ENCODE peak calls at places on chromosomes 4 and X, in four cellular contexts. One of them, this sample, is unnamed. For H3K27me3 and H3K36me3, the result is how much of the 10 kb centered on the place peaks cover.

GRCh38 chrX:40107291-40108083 is 9.7 kb upstream of the BCOR start:
- DNase-seq in lower lobe of right lung: peak
- DNase-seq in K562: peak
- DNase-seq in tibial artery: no peak
- DNase-seq in this sample: peak

GRCh38 chrX:46582325-46582724 is 8.8 kb downstream of the CHST7 start:
- DNase-seq in lower lobe of right lung: no peak
- DNase-seq in K562: no peak
- DNase-seq in tibial artery: no peak
- DNase-seq in this sample: no peak

GRCh38 chr4:41141910-41142309 is 72.4 kb downstream of the APBB2 start:
- DNase-seq in lower lobe of right lung: no peak
- DNase-seq in K562: no peak
- DNase-seq in tibial artery: no peak
- DNase-seq in this sample: no peak

GRCh38 chrX:154329284-154329683 is 33.7 kb downstream of the TKTL1 start:
- DNase-seq in lower lobe of right lung: no peak
- DNase-seq in K562: no peak
- DNase-seq in tibial artery: no peak
- DNase-seq in this sample: no peak

GRCh38 chrX:10176121-10177003 is 19.6 kb downstream of the CLCN4 start:
- DNase-seq in lower lobe of right lung: no peak
- DNase-seq in K562: no peak
- DNase-seq in tibial artery: no peak
- DNase-seq in this sample: no peak

GRCh38 chr4:153452661-153453378 is 13.3 kb upstream of the TMEM131L start:
- DNase-seq in lower lobe of right lung: no peak
- DNase-seq in K562: no peak
- DNase-seq in tibial artery: no peak
- DNase-seq in this sample: no peak

GRCh38 chr4:138007572-138007971 is 234.6 kb downstream of the SLC7A11 start:
- DNase-seq in lower lobe of right lung: no peak
- DNase-seq in K562: no peak
- DNase-seq in tibial artery: no peak
- DNase-seq in this sample: no peak

GRCh38 chrX:107849747-107850478 is 24.2 kb downstream of the MID2 start:
- DNase-seq in lower lobe of right lung: no peak
- DNase-seq in K562: no peak
- DNase-seq in tibial artery: no peak
- DNase-seq in this sample: no peak

GRCh38 chr4:4866833-4867744 is 7.6 kb downstream of the MSX1 start:
- DNase-seq in lower lobe of right lung: no peak
- DNase-seq in K562: no peak
- DNase-seq in tibial artery: no peak
- DNase-seq in this sample: peak

GRCh38 chr4:140293979-140294378 is 79.5 kb upstream of the SCOC start:
- DNase-seq in lower lobe of right lung: no peak
- DNase-seq in K562: no peak
- DNase-seq in tibial artery: no peak
- DNase-seq in this sample: no peak

GRCh38 chrX:130105226-130105625 is 5.1 kb downstream of the ELF4 start:
- DNase-seq in lower lobe of right lung: no peak
- DNase-seq in K562: no peak
- DNase-seq in tibial artery: no peak
- DNase-seq in this sample: no peak

GRCh38 chr4:39621582-39621981 is 17.1 kb downstream of the SMIM14 start:
- DNase-seq in lower lobe of right lung: peak
- DNase-seq in K562: peak
- DNase-seq in tibial artery: peak
- DNase-seq in this sample: peak

GRCh38 chrX:46366597-46367207 is 178.5 kb downstream of the ZNF674 start:
- DNase-seq in lower lobe of right lung: no peak
- DNase-seq in K562: no peak
- DNase-seq in tibial artery: no peak
- DNase-seq in this sample: no peak

GRCh38 chr4:184453402-184454160 is 20.8 kb downstream of the IRF2 start:
- DNase-seq in lower lobe of right lung: no peak
- DNase-seq in K562: peak
- DNase-seq in tibial artery: no peak
- DNase-seq in this sample: no peak

GRCh38 chr4:130747842-130748241 is 1651.9 kb downstream of the C4orf33 start:
- DNase-seq in lower lobe of right lung: no peak
- DNase-seq in K562: no peak
- DNase-seq in tibial artery: no peak
- DNase-seq in this sample: no peak

GRCh38 chrX:11509786-11510185 is 155.9 kb downstream of the ARHGAP6 start:
- DNase-seq in lower lobe of right lung: no peak
- DNase-seq in K562: no peak
- DNase-seq in tibial artery: no peak
- DNase-seq in this sample: no peak

GRCh38 chr4:41179086-41179374 is 35.3 kb downstream of the APBB2 start:
- DNase-seq in lower lobe of right lung: no peak
- DNase-seq in K562: no peak
- DNase-seq in tibial artery: no peak
- DNase-seq in this sample: no peak

GRCh38 chrX:97267376-97267775 is 383.7 kb downstream of the RPA4 start:
- DNase-seq in lower lobe of right lung: no peak
- DNase-seq in K562: no peak
- DNase-seq in tibial artery: no peak
- DNase-seq in this sample: no peak

GRCh38 chrX:49155243-49155899 is 7.2 kb upstream of the MAGIX start:
- DNase-seq in lower lobe of right lung: no peak
- DNase-seq in K562: peak
- DNase-seq in tibial artery: peak
- DNase-seq in this sample: peak

GRCh38 chrX:108261541-108262218 is 170.1 kb downstream of the ATG4A start:
- DNase-seq in lower lobe of right lung: no peak
- DNase-seq in K562: no peak
- DNase-seq in tibial artery: no peak
- DNase-seq in this sample: no peak

GRCh38 chr4:24237709-24238108 is 346.6 kb downstream of the DHX15 start:
- DNase-seq in lower lobe of right lung: no peak
- DNase-seq in K562: no peak
- DNase-seq in tibial artery: no peak
- DNase-seq in this sample: no peak

GRCh38 chrX:111352424-111352823 is 59.6 kb downstream of the DCX start:
- DNase-seq in lower lobe of right lung: no peak
- DNase-seq in K562: no peak
- DNase-seq in tibial artery: no peak
- DNase-seq in this sample: no peak

GRCh38 chr4:123783091-123783765 is 386.6 kb downstream of the SPRY1 start:
- DNase-seq in lower lobe of right lung: no peak
- DNase-seq in K562: no peak
- DNase-seq in tibial artery: no peak
- DNase-seq in this sample: no peak

GRCh38 chrX:78950157-78950556 is 5.0 kb downstream of the P2RY10 start:
- DNase-seq in lower lobe of right lung: no peak
- DNase-seq in K562: no peak
- DNase-seq in tibial artery: no peak
- DNase-seq in this sample: no peak
- H3K27me3 ChIP-seq in lower lobe of right lung: under half
- H3K27me3 ChIP-seq in K562: under half
- H3K27me3 ChIP-seq in tibial artery: under half
- H3K27me3 ChIP-seq in this sample: under half

GRCh38 chr4:165332502-165332901 is 5.0 kb downstream of the MSMO1 start:
- DNase-seq in lower lobe of right lung: no peak
- DNase-seq in K562: no peak
- DNase-seq in tibial artery: no peak
- DNase-seq in this sample: no peak

GRCh38 chr4:165330071-165330470 is 2.6 kb downstream of the MSMO1 start:
- DNase-seq in lower lobe of right lung: no peak
- DNase-seq in K562: no peak
- DNase-seq in tibial artery: no peak
- DNase-seq in this sample: no peak

GRCh38 chr4:165331823-165332222 is 4.4 kb downstream of the MSMO1 start:
- DNase-seq in lower lobe of right lung: no peak
- DNase-seq in K562: peak
- DNase-seq in tibial artery: no peak
- DNase-seq in this sample: no peak

GRCh38 chr4:165330666-165331065 is 3.2 kb downstream of the MSMO1 start:
- DNase-seq in lower lobe of right lung: no peak
- DNase-seq in K562: no peak
- DNase-seq in tibial artery: no peak
- DNase-seq in this sample: no peak

DNA sequence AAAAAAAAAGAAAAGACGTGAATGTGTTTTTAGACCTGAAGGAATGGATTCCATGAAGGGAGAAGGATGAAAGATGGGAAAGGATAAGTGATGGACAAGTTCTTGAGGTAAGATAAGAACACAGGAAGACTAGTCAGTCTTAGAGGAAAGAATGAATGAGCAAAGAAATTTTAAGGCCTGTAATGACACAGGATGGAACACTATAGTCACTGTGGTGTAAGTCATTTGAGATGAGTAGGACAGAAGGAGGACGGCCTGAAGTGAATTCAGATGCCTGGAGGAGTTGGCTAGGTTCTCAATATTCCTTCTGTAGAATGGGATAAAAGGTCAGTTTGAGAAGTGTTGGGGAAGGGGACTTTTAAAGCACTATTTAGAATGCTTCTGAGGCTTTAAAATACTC is 3.8 kb downstream of the MSMO1 start:
- DNase-seq in lower lobe of right lung: no peak
- DNase-seq in K562: no peak
- DNase-seq in tibial artery: no peak
- DNase-seq in this sample: no peak
- H3K36me3 ChIP-seq in lower lobe of right lung: under half
- H3K36me3 ChIP-seq in K562: half or more
- H3K36me3 ChIP-seq in tibial artery: under half
- H3K36me3 ChIP-seq in this sample: under half

GRCh38 chr4:186855111-186855510 is 131.5 kb upstream of the FAT1 start:
- DNase-seq in lower lobe of right lung: no peak
- DNase-seq in K562: no peak
- DNase-seq in tibial artery: no peak
- DNase-seq in this sample: no peak

GRCh38 chr4:186852964-186853391 is 129.3 kb upstream of the FAT1 start:
- DNase-seq in lower lobe of right lung: no peak
- DNase-seq in K562: no peak
- DNase-seq in tibial artery: no peak
- DNase-seq in this sample: no peak

GRCh38 chr4:186851291-186852077 is 127.8 kb upstream of the FAT1 start:
- DNase-seq in lower lobe of right lung: no peak
- DNase-seq in K562: no peak
- DNase-seq in tibial artery: no peak
- DNase-seq in this sample: no peak

GRCh38 chr4:186852078-186852420 is 128.4 kb upstream of the FAT1 start:
- DNase-seq in lower lobe of right lung: no peak
- DNase-seq in K562: no peak
- DNase-seq in tibial artery: no peak
- DNase-seq in this sample: no peak

DNA sequence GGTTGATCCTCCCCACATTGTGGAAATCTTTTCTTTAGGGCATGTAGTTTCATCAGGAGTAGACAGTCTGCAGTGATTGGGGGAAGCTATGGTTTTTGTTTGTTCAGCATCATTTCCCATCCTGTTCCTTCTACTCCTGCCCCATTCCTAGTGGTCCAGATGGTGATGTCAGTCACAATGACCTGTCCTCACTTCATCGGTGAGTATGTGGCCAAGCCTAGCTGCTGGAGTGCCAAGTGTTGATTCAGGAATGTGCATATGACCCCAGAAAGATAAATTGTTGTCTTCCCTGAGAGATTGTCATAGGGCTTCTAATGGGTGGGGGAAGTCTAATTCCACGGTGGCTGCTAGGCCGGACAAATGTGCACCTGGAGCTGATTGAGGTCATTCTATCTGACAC is 130.6 kb upstream of the FAT1 start:
- DNase-seq in lower lobe of right lung: no peak
- DNase-seq in K562: no peak
- DNase-seq in tibial artery: no peak
- DNase-seq in this sample: no peak
- TF ChIP-seq CTCF in lower lobe of right lung: no peak
- TF ChIP-seq CTCF in K562: no peak
- TF ChIP-seq CTCF in tibial artery: no peak
- TF ChIP-seq CTCF in this sample: no peak

DNA sequence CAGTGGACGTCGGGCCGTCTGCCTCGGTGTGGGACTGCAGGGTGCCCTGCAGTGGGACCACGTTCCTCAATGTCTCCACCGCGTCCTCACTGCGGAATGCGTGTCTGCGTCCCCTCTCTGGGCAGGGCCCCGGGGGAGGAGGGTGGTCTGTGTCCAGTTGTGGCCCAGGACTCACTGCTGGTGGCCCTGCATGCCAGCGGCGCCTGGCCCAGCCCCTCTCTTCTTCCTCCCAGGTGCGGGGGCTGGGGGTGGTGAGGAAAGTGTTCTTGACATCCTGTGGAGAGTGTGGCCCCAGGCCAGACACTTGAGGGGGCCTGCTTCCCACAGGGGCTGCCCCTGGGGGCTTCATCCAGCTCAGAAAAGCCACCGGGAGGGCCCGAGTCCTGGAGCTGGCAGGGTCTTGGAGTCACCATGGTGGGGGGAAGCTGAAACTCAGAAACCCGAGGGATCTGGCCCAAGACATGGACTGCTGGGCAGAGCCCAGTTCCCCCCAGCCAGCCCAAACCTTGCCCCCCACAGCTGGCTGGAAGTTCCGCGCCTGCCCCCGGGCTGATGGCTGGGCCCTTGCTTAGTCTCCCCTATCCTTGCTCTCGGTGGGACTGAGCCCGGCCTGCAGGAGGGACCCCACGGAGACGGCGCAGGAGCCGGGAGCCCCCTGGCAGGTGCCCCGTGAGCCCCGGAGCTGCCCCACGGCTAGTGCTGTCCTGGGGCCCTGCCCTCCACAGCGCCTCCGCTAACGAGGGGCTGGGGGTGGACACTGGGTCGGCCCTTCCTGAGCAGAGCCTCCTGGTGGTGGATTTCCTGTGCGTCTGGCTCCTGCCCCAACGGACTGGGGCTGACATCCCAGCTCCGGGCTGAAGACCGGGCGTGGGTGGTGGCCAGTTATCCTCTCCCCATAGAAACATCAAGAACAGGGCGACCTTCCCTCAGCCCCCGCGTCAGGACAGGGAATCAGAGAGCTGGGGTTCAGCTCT is 2.9 kb downstream of the DOK7 start:
- DNase-seq in lower lobe of right lung: no peak
- DNase-seq in K562: peak
- DNase-seq in tibial artery: no peak
- DNase-seq in this sample: peak
- H3K27me3 ChIP-seq in lower lobe of right lung: under half
- H3K27me3 ChIP-seq in K562: half or more
- H3K27me3 ChIP-seq in tibial artery: under half
- H3K27me3 ChIP-seq in this sample: under half

DNA sequence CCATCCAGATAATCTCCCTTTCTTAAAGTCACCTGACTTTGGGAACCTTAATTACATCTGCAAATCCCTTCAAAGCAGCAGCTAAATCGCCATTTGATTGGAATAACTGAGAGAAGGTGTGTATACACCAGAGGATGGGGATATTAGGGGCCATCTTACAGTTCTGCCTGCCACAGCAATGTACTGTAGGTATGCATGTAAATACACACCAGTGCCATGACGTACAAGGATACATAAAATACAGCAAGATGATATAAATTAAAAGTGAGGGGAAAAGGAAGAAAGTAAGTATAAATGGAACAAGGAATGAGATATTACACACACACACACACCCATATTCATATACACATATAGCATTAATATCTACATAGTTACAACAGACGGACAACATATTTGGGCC is 81.2 kb downstream of the CBR4 start:
- DNase-seq in lower lobe of right lung: no peak
- DNase-seq in K562: no peak
- DNase-seq in tibial artery: no peak
- DNase-seq in this sample: no peak
- H3K36me3 ChIP-seq in lower lobe of right lung: under half
- H3K36me3 ChIP-seq in K562: under half
- H3K36me3 ChIP-seq in tibial artery: half or more
- H3K36me3 ChIP-seq in this sample: half or more

GRCh38 chrX:106178826-106179225 is 10.7 kb downstream of the PWWP3B start:
- DNase-seq in lower lobe of right lung: no peak
- DNase-seq in K562: no peak
- DNase-seq in tibial artery: no peak
- DNase-seq in this sample: no peak
- TF ChIP-seq CTCF in lower lobe of right lung: no peak
- TF ChIP-seq CTCF in K562: no peak
- TF ChIP-seq CTCF in tibial artery: no peak
- TF ChIP-seq CTCF in this sample: no peak

This sample was measured in heart right ventricle.